ENCODE peak calls at places on chromosomes 6 and 20, in ten cellular contexts. S is stimulated activated CD8-positive, alpha-beta memory T cell treated with anti-CD3 and anti-CD28 coated beads, Interleukin-4, amount 100 ng/mL, for 48 hours; F is pons; H is aorta; J is mesothelial cell of epicardium; Y is H54; Q is fibroblast of mammary gland; E is activated naive CD4-positive, alpha-beta T cell; X is RPMI7951; M is caudate nucleus. I is an unnamed sample.
A peak's percentile ranks its signal among the peaks of the same experiment; 100 is the strongest.

GRCh38 chr6:105179244-105180065 is at the start of gene POPDC3:
- DNase-seq in S (peak; percentile 31), F (peak; percentile 34), H (no peak), J (peak; percentile 27), Y (no peak), Q (peak; percentile 52), E (no peak), X (peak; percentile 73), M (no peak), I (peak; percentile 19)

GRCh38 chr20:4961746-4962145 is 39.6 kb downstream of the SLC23A2 start:
- DNase-seq in S (peak; percentile 30), F (no peak), H (no peak), J (no peak), Y (no peak), Q (peak; percentile 89), E (no peak), X (peak; percentile 90), M (no peak), I (no peak)

GRCh38 chr6:156461647-156462046 is 315.5 kb upstream of the ARID1B start:
- DNase-seq in S (no peak), F (no peak), H (no peak), J (no peak), Y (no peak), Q (no peak), E (no peak), X (no peak), M (no peak), I (no peak)

GRCh38 chr6:133621751-133622150 is 267.2 kb upstream of the TCF21 start:
- DNase-seq in S (no peak), F (no peak), H (no peak), J (no peak), Y (no peak), Q (peak; percentile 78), E (no peak), X (no peak), M (no peak), I (no peak)

GRCh38 chr20:57504411-57504810 is 20.5 kb downstream of the CTCFL start:
- DNase-seq in S (no peak), F (no peak), H (no peak), J (no peak), Y (no peak), Q (no peak), E (no peak), X (no peak), M (no peak), I (no peak)

GRCh38 chr6:140379919-140380318 is 1005.5 kb upstream of the CITED2 start:
- DNase-seq in S (no peak), F (no peak), H (no peak), J (no peak), Y (no peak), Q (peak; percentile 71), E (no peak), X (peak; percentile 75), M (no peak), I (no peak)

GRCh38 chr20:21643417-21643816 is 62.0 kb upstream of the PAX1 start:
- DNase-seq in S (no peak), F (no peak), H (no peak), J (no peak), Y (no peak), Q (no peak), E (no peak), X (no peak), M (no peak), I (no peak)

GRCh38 chr20:42340358-42340757 is 722.2 kb upstream of the CHD6 start:
- DNase-seq in S (no peak), F (no peak), H (no peak), J (no peak), Y (no peak), Q (no peak), E (no peak), X (no peak), M (no peak), I (no peak)

GRCh38 chr20:2757001-2757400 is 43.4 kb downstream of the CPXM1 start:
- DNase-seq in S (peak; percentile 9), F (no peak), H (no peak), J (no peak), Y (no peak), Q (no peak), E (no peak), X (no peak), M (no peak), I (no peak)

GRCh38 chr6:20652691-20653479 is 118.6 kb downstream of the CDKAL1 start:
- DNase-seq in S (no peak), F (no peak), H (no peak), J (no peak), Y (no peak), Q (peak; percentile 62), E (no peak), X (no peak), M (no peak), I (no peak)

GRCh38 chr20:44646023-44646640 is 5.4 kb downstream of the ADA start:
- DNase-seq in S (peak; percentile 47), F (no peak), H (no peak), J (no peak), Y (no peak), Q (no peak), E (no peak), X (peak; percentile 57), M (no peak), I (peak; percentile 30)

GRCh38 chr6:1372690-1373089 is 16.7 kb upstream of the FOXF2 start:
- DNase-seq in S (no peak), F (no peak), H (no peak), J (no peak), Y (no peak), Q (no peak), E (no peak), X (no peak), M (no peak), I (no peak)

GRCh38 chr6:52534966-52535390 is 41.9 kb downstream of the TRAM2 start:
- DNase-seq in S (peak; percentile 63), F (no peak), H (no peak), J (no peak), Y (no peak), Q (no peak), E (no peak), X (no peak), M (no peak), I (peak; percentile 54)

GRCh38 chr6:34059136-34059731 is 86.7 kb downstream of the GRM4 start:
- DNase-seq in S (no peak), F (no peak), H (no peak), J (no peak), Y (no peak), Q (peak; percentile 52), E (no peak), X (no peak), M (no peak), I (no peak)

GRCh38 chr6:159170999-159171712 is 2.0 kb downstream of the FNDC1 start:
- DNase-seq in S (no peak), F (no peak), H (peak; percentile 81), J (no peak), Y (peak; percentile 65), Q (peak; percentile 72), E (no peak), X (peak; percentile 36), M (no peak), I (no peak)

GRCh38 chr20:43853918-43854317 is 60.7 kb upstream of the TOX2 start:
- DNase-seq in S (no peak), F (no peak), H (no peak), J (no peak), Y (no peak), Q (no peak), E (no peak), X (no peak), M (no peak), I (no peak)

GRCh38 chr6:45044086-45044485 is 284.0 kb upstream of the RUNX2 start:
- DNase-seq in S (no peak), F (no peak), H (no peak), J (no peak), Y (no peak), Q (no peak), E (no peak), X (no peak), M (no peak), I (no peak)

GRCh38 chr20:50536333-50536732 is 26.1 kb downstream of the PTPN1 start:
- DNase-seq in S (no peak), F (no peak), H (no peak), J (no peak), Y (no peak), Q (no peak), E (no peak), X (no peak), M (no peak), I (no peak)

GRCh38 chr6:21005816-21006553 is 471.7 kb downstream of the CDKAL1 start:
- DNase-seq in S (no peak), F (no peak), H (no peak), J (no peak), Y (peak; percentile 28), Q (peak; percentile 97), E (no peak), X (peak; percentile 92), M (no peak), I (no peak)

GRCh38 chr6:101509556-101509955 is 116.0 kb downstream of the GRIK2 start:
- DNase-seq in S (no peak), F (no peak), H (no peak), J (no peak), Y (no peak), Q (no peak), E (no peak), X (peak; percentile 1), M (no peak), I (no peak)

GRCh38 chr20:9978395-9979004 is 56.3 kb upstream of the ANKEF1 start:
- DNase-seq in S (no peak), F (peak; percentile 94), H (no peak), J (no peak), Y (peak; percentile 21), Q (peak; percentile 95), E (no peak), X (peak; percentile 96), M (no peak), I (peak; percentile 4)

GRCh38 chr6:134814076-134814709 is 135.7 kb downstream of the ALDH8A1 start:
- DNase-seq in S (no peak), F (no peak), H (no peak), J (no peak), Y (no peak), Q (peak; percentile 70), E (no peak), X (peak; percentile 84), M (no peak), I (no peak)

GRCh38 chr6:137863126-137863996 is 3.7 kb upstream of the TNFAIP3 start:
- DNase-seq in S (no peak), F (no peak), H (no peak), J (no peak), Y (no peak), Q (no peak), E (no peak), X (no peak), M (no peak), I (no peak)

GRCh38 chr20:50343490-50344179 is 153.0 kb downstream of the CEBPB start:
- DNase-seq in S (no peak), F (no peak), H (no peak), J (no peak), Y (no peak), Q (no peak), E (no peak), X (no peak), M (no peak), I (no peak)

GRCh38 chr6:36755435-36756348 is 58.1 kb downstream of the RAB44 start:
- DNase-seq in S (peak; percentile 77), F (no peak), H (no peak), J (no peak), Y (no peak), Q (peak; percentile 47), E (no peak), X (peak; percentile 58), M (no peak), I (peak; percentile 69)

GRCh38 chr20:11822116-11822794 is 95.4 kb upstream of the BTBD3 start:
- DNase-seq in S (no peak), F (no peak), H (no peak), J (no peak), Y (no peak), Q (no peak), E (no peak), X (no peak), M (no peak), I (no peak)

GRCh38 chr20:59614714-59615113 is 10.4 kb downstream of the PHACTR3 start:
- DNase-seq in S (no peak), F (peak; percentile 16), H (no peak), J (no peak), Y (no peak), Q (no peak), E (no peak), X (no peak), M (no peak), I (no peak)

GRCh38 chr20:31515072-31515774 is 981 bp downstream of the HM13 start:
- DNase-seq in S (no peak), F (no peak), H (no peak), J (no peak), Y (no peak), Q (no peak), E (no peak), X (no peak), M (no peak), I (no peak)